ENCODE peak calls at places on chromosomes 7 and 10, in five cellular contexts. X is neuronal stem cell, Q is uterus, F is colonic mucosa, S is psoas muscle. Y is an unnamed sample. For H3K27me3 and H3K4me1, the result is how much of the 10 kb centered on the place peaks cover.

GRCh38 chr10:97406064-97406463 is 4.9 kb upstream of the RRP12 start:
- DNase-seq in S (no peak), F (no peak), Q (no peak), X (no peak), Y (no peak)

GRCh38 chr10:35421553-35422178 is 85.4 kb downstream of the CCNY start:
- DNase-seq in S (no peak), X (no peak), F (no peak), Q (peak), Y (no peak)

GRCh38 chr10:118983263-118983662 is 46.3 kb upstream of the NANOS1 start:
- DNase-seq in Q (no peak), S (no peak), X (no peak), F (no peak), Y (no peak)

GRCh38 chr10:50619171-50619570 is 4.6 kb downstream of the SGMS1 start:
- DNase-seq in F (no peak), Q (no peak), X (no peak), S (no peak), Y (no peak)

GRCh38 chr7:75639893-75640600 is 98.7 kb downstream of the HIP1 start:
- DNase-seq in Q (no peak), S (no peak), F (no peak), X (no peak), Y (no peak)

GRCh38 chr7:144784943-144785342 is 50.9 kb downstream of the TPK1 start:
- DNase-seq in Q (no peak), X (no peak), S (no peak), F (no peak), Y (no peak)

GRCh38 chr7:74452748-74453320 is 872 bp upstream of the GTF2IRD1 start:
- DNase-seq in X (no peak), S (peak), Q (peak), F (peak), Y (no peak)

GRCh38 chr10:94129393-94130130 is 135.8 kb downstream of the PLCE1 start:
- DNase-seq in Q (no peak), F (no peak), S (no peak), X (no peak), Y (peak)

GRCh38 chr10:109341986-109342385 is 581.3 kb downstream of the XPNPEP1 start:
- DNase-seq in X (no peak), S (no peak), Q (no peak), F (no peak), Y (no peak)

GRCh38 chr10:29067161-29067560 is 221.7 kb upstream of the LYZL1 start:
- DNase-seq in S (no peak), F (no peak), Q (no peak), X (no peak), Y (no peak)
- H3K27ac ChIP-seq in S (no peak), F (no peak), Q (no peak), X (no peak), Y (no peak)

GRCh38 chr7:128351296-128352123 is 7.8 kb upstream of the RBM28 start:
- DNase-seq in Q (no peak), F (no peak), S (no peak), X (no peak), Y (no peak)
- H3K27me3 ChIP-seq in Q (under half), F (under half), S (under half), X (half or more), Y (under half)

GRCh38 chr10:8049151-8049873 is 5.2 kb upstream of the GATA3 start:
- DNase-seq in X (peak), F (no peak), S (no peak), Q (no peak), Y (no peak)

GRCh38 chr10:8050561-8051108 is 3.9 kb upstream of the GATA3 start:
- DNase-seq in S (no peak), F (no peak), X (peak), Q (no peak), Y (peak)

GRCh38 chr10:8049874-8050560 is 4.5 kb upstream of the GATA3 start:
- DNase-seq in X (peak), Q (no peak), S (no peak), F (no peak), Y (no peak)

GRCh38 chr10:8047452-8048280 is 6.8 kb upstream of the GATA3 start:
- DNase-seq in Q (no peak), X (peak), S (no peak), F (no peak), Y (no peak)

GRCh38 chr10:8048281-8049008 is 6.0 kb upstream of the GATA3 start:
- DNase-seq in X (no peak), F (no peak), Q (no peak), S (no peak), Y (no peak)
- H3K4me1 ChIP-seq in X (under half), F (under half), Q (under half), S (under half), Y (under half)

GRCh38 chr7:25617219-25617618 is 388.9 kb upstream of the NPVF start:
- DNase-seq in S (no peak), F (no peak), Q (no peak), X (no peak), Y (no peak)

GRCh38 chr7:25622716-25623115 is 394.4 kb upstream of the NPVF start:
- DNase-seq in F (no peak), Q (no peak), S (no peak), X (no peak), Y (no peak)

GRCh38 chr7:25624001-25624400 is 395.7 kb upstream of the NPVF start:
- DNase-seq in X (no peak), S (no peak), Q (no peak), F (no peak), Y (no peak)

GRCh38 chr7:25621993-25622392 is 393.7 kb upstream of the NPVF start:
- DNase-seq in X (no peak), Q (no peak), F (no peak), S (no peak), Y (no peak)

DNA sequence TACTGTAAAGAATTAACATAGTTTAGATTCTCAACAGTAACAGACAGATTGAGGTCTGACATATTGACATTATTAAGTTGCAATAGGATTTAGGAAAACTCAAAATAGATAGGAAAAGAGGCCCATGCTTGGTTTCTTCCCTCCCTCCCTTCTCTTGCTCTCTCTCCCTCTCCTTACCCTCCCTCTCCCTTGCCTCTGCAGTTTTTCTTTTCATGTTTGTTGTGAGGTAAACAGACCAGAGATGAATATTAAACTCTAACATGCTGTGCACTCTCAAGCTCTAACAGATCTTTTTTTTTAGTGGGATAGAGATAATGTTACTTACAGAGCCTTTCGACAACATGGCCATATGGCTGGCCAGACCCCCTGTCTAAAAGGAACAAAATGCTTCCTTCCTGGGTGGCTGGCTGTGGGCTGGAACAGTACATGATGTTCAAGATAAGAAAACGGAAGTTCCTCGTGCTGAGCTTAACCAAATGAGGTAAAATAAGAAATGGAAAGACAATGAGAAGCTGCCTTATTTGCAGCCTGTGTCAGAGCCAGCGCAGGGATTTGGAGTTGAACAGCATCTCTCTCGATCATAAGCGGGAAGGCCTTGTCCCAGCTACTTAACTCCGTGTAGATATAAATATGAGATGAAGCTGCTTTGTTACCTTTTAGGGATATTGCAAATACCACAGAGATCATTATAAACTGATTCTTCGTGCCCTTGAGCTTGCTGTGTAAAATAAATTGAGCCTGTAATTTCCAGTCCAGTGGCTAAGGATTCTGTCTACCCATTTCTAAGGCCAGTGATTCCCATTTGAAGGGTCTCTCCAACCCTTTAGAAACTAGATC is 391.9 kb upstream of the NPVF start:
- DNase-seq in X (no peak), S (peak), Q (peak), F (no peak), Y (no peak)
- H3K27ac ChIP-seq in X (no peak), S (no peak), Q (peak), F (no peak), Y (no peak)

GRCh38 chr10:93058139-93058538 is 2.5 kb upstream of the CYP26C1 start:
- DNase-seq in Q (no peak), S (no peak), F (no peak), X (no peak), Y (no peak)
- H3K27me3 ChIP-seq in Q (under half), S (under half), F (under half), X (under half), Y (under half)

DNA sequence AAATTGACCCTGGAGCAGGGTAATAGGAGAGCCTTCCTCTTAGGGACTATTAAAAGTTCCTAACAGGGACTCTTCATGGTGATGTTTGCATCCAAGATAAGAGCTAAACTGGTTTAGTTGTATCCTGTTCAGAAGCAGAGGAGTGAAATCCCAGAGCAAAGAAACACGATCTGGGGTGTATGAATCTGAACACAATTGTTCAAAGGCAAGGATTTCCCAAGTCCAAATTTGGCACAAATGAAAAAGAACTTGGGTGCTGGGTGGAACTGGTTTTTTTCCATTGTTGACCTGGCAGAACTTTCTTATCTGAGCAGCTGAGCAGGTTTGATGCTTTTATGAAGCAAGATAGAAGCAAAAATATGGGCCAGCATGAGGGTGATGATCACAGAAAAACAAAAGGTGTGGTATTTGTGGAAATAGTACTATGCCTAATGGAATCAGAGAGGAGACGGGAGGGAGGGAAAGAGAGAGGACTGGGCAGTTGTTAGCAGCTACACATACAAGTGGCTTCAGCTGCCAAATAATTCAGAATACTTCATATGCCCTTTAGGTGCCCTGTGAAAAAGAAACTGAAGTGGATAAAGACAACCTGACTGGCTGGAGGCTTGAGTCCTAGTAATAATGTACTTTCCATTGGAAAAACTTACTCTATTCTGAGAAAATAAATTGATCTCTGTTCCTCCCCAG is 6.1 kb downstream of the AGFG2 start:
- DNase-seq in Q (no peak), X (no peak), F (no peak), S (no peak), Y (no peak)
- H3K4me1 ChIP-seq in Q (under half), X (under half), F (under half), S (under half), Y (under half)

DNA sequence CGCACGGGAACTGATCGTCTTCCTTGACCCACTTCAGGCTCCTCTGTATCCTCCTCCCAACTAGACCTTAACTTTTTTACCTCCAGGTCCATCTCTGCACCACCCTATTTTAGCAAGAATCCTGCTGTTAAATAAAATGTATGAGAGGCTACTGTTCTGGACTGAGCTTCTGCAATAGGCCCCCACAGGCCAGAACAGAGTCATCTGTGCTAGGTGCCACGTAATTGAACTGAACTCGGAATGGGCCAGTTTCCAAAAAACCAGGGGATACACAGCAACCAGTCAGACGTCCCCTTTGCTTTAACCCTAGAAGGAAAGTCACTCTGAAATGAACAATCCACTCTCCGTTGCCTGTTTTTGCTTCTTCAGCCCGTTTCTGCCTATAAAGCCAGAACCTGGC is 71.3 kb downstream of the CHST15 start:
- DNase-seq in Q (no peak), F (no peak), S (no peak), X (no peak), Y (no peak)
- H3K27ac ChIP-seq in Q (no peak), F (no peak), S (no peak), X (no peak), Y (no peak)

GRCh38 chr7:27155816-27156507 is 513 bp downstream of the HOXA7 start:
- DNase-seq in F (peak), Q (peak), S (peak), X (no peak), Y (peak)

GRCh38 chr7:27156508-27156898 is at the start of gene HOXA7:
- DNase-seq in S (peak), F (peak), X (no peak), Q (peak), Y (peak)

GRCh38 chr7:27157717-27158431 is 1.4 kb upstream of the HOXA7 start:
- DNase-seq in S (no peak), X (no peak), Q (no peak), F (no peak), Y (no peak)

GRCh38 chr7:27158436-27159277 is 2.2 kb upstream of the HOXA7 start:
- DNase-seq in Q (peak), X (no peak), S (no peak), F (no peak), Y (peak)

GRCh38 chr7:27156901-27157716 is 634 bp upstream of the HOXA7 start:
- DNase-seq in Q (no peak), F (no peak), S (peak), X (no peak), Y (no peak)
- H3K27me3 ChIP-seq in Q (under half), F (under half), S (under half), X (half or more), Y (under half)

Y was measured in aorta.